ENCODE peak calls at places on chromosomes 7 and 10, in five cellular contexts. One of them, this sample, is unnamed.

GRCh38 chr7:10708447-10708846 is 265.2 kb upstream of the PHF14 start:
- DNase-seq in GM23248: no peak
- DNase-seq in AG04450: no peak
- DNase-seq in HCT116: peak; percentile 28
- DNase-seq in PC-3: peak; percentile 11
- DNase-seq in this sample: no peak

GRCh38 chr10:986881-987634 is 1.2 kb upstream of the GTPBP4 start:
- DNase-seq in GM23248: peak; percentile 81
- DNase-seq in AG04450: peak; percentile 55
- DNase-seq in HCT116: no peak
- DNase-seq in PC-3: peak; percentile 42
- DNase-seq in this sample: no peak

GRCh38 chr10:64379898-64380297 is 858.7 kb downstream of the REEP3 start:
- DNase-seq in GM23248: no peak
- DNase-seq in AG04450: no peak
- DNase-seq in HCT116: peak; percentile 12
- DNase-seq in PC-3: peak; percentile 75
- DNase-seq in this sample: no peak

GRCh38 chr10:59675812-59676211 is 33.8 kb downstream of the SLC16A9 start:
- DNase-seq in GM23248: peak; percentile 24
- DNase-seq in AG04450: no peak
- DNase-seq in HCT116: no peak
- DNase-seq in PC-3: peak; percentile 30
- DNase-seq in this sample: no peak

GRCh38 chr7:135777626-135778398 is 29.2 kb upstream of the FAM180A start:
- DNase-seq in GM23248: no peak
- DNase-seq in AG04450: no peak
- DNase-seq in HCT116: no peak
- DNase-seq in PC-3: peak; percentile 16
- DNase-seq in this sample: no peak

GRCh38 chr7:127938588-127938987 is 92.6 kb downstream of the LRRC4 start:
- DNase-seq in GM23248: peak; percentile 93
- DNase-seq in AG04450: peak; percentile 57
- DNase-seq in HCT116: no peak
- DNase-seq in PC-3: peak; percentile 47
- DNase-seq in this sample: peak; percentile 9

GRCh38 chr10:90062786-90063185 is 361.4 kb downstream of the KIF20B start:
- DNase-seq in GM23248: no peak
- DNase-seq in AG04450: no peak
- DNase-seq in HCT116: no peak
- DNase-seq in PC-3: no peak
- DNase-seq in this sample: peak; percentile 18

GRCh38 chr10:68303849-68304412 is 27.9 kb upstream of the HNRNPH3 start:
- DNase-seq in GM23248: no peak
- DNase-seq in AG04450: no peak
- DNase-seq in HCT116: no peak
- DNase-seq in PC-3: no peak
- DNase-seq in this sample: no peak

GRCh38 chr10:29860159-29860558 is 199.2 kb downstream of the JCAD start:
- DNase-seq in GM23248: peak; percentile 78
- DNase-seq in AG04450: no peak
- DNase-seq in HCT116: no peak
- DNase-seq in PC-3: no peak
- DNase-seq in this sample: peak; percentile 57

GRCh38 chr7:13198741-13199140 is 511.3 kb downstream of the ARL4A start:
- DNase-seq in GM23248: peak; percentile 36
- DNase-seq in AG04450: no peak
- DNase-seq in HCT116: no peak
- DNase-seq in PC-3: peak; percentile 62
- DNase-seq in this sample: no peak

GRCh38 chr7:142328551-142328950 is 70.7 kb upstream of the PRSS58 start:
- DNase-seq in GM23248: no peak
- DNase-seq in AG04450: no peak
- DNase-seq in HCT116: no peak
- DNase-seq in PC-3: no peak
- DNase-seq in this sample: no peak
- H3K9me3 ChIP-seq in GM23248: no peaks in the 10 kb centered on the region
- H3K9me3 ChIP-seq in AG04450: peaks cover 14% of the 10 kb centered on the region
- H3K9me3 ChIP-seq in HCT116: no peaks in the 10 kb centered on the region
- H3K9me3 ChIP-seq in PC-3: no peaks in the 10 kb centered on the region
- H3K9me3 ChIP-seq in this sample: no peaks in the 10 kb centered on the region

GRCh38 chr10:71292624-71293445 is 26.2 kb upstream of the SLC29A3 start:
- DNase-seq in GM23248: no peak
- DNase-seq in AG04450: no peak
- DNase-seq in HCT116: no peak
- DNase-seq in PC-3: no peak
- DNase-seq in this sample: no peak

GRCh38 chr10:71294856-71295255 is 24.2 kb upstream of the SLC29A3 start:
- DNase-seq in GM23248: no peak
- DNase-seq in AG04450: no peak
- DNase-seq in HCT116: no peak
- DNase-seq in PC-3: no peak
- DNase-seq in this sample: no peak

GRCh38 chr10:71295641-71296040 is 23.4 kb upstream of the SLC29A3 start:
- DNase-seq in GM23248: no peak
- DNase-seq in AG04450: no peak
- DNase-seq in HCT116: no peak
- DNase-seq in PC-3: no peak
- DNase-seq in this sample: no peak

GRCh38 chr10:71293446-71294090 is 25.5 kb upstream of the SLC29A3 start:
- DNase-seq in GM23248: no peak
- DNase-seq in AG04450: no peak
- DNase-seq in HCT116: no peak
- DNase-seq in PC-3: no peak
- DNase-seq in this sample: no peak

GRCh38 chr10:71294091-71294561 is 24.9 kb upstream of the SLC29A3 start:
- DNase-seq in GM23248: no peak
- DNase-seq in AG04450: no peak
- DNase-seq in HCT116: no peak
- DNase-seq in PC-3: no peak
- DNase-seq in this sample: no peak
- H3K27me3 ChIP-seq in GM23248: no peaks in the 10 kb centered on the region
- H3K27me3 ChIP-seq in AG04450: no peaks in the 10 kb centered on the region
- H3K27me3 ChIP-seq in HCT116: no peaks in the 10 kb centered on the region
- H3K27me3 ChIP-seq in PC-3: no peaks in the 10 kb centered on the region
- H3K27me3 ChIP-seq in this sample: no peaks in the 10 kb centered on the region

GRCh38 chr7:73646785-73647724 is 20.6 kb upstream of the VPS37D start:
- DNase-seq in GM23248: no peak
- DNase-seq in AG04450: no peak
- DNase-seq in HCT116: no peak
- DNase-seq in PC-3: no peak
- DNase-seq in this sample: no peak
- H3K4me3 ChIP-seq in GM23248: no peak overlapping the region
- H3K4me3 ChIP-seq in AG04450: no peak overlapping the region
- H3K4me3 ChIP-seq in HCT116: peak overlapping the region; percentile 64
- H3K4me3 ChIP-seq in PC-3: no peak overlapping the region
- H3K4me3 ChIP-seq in this sample: no peak overlapping the region

GRCh38 chr7:684416-684815 is 42.1 kb upstream of the DNAAF5 start:
- DNase-seq in GM23248: no peak
- DNase-seq in AG04450: no peak
- DNase-seq in HCT116: no peak
- DNase-seq in PC-3: no peak
- DNase-seq in this sample: no peak
- H3K9me3 ChIP-seq in GM23248: no peaks in the 10 kb centered on the region
- H3K9me3 ChIP-seq in AG04450: peaks cover 47% of the 10 kb centered on the region
- H3K9me3 ChIP-seq in HCT116: peaks cover 22% of the 10 kb centered on the region
- H3K9me3 ChIP-seq in PC-3: peaks cover 6% of the 10 kb centered on the region
- H3K9me3 ChIP-seq in this sample: peaks cover 17% of the 10 kb centered on the region

DNA sequence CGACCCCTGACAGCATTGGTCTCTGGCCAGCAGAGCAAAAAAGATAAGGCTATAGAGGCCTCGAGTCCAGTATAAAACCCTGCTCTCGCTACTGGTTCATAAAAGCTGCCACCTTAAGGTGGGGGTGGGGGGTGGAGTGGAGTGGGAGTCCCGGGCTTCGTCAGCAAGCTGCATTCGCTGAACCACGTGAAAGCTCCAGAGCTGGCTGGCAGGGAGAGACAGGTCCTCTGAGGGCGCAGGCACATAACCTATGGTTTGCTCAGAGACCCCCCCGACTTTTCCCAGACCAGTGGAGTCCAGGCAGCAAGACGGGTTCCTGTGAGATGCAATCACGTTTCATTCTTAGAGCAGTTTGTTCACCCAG is 1.4 kb downstream of the KAZALD1 start:
- DNase-seq in GM23248: peak; percentile 24
- DNase-seq in AG04450: no peak
- DNase-seq in HCT116: no peak
- DNase-seq in PC-3: no peak
- DNase-seq in this sample: no peak
- H3K27me3 ChIP-seq in GM23248: no peaks in the 10 kb centered on the region
- H3K27me3 ChIP-seq in AG04450: no peaks in the 10 kb centered on the region
- H3K27me3 ChIP-seq in HCT116: no peaks in the 10 kb centered on the region
- H3K27me3 ChIP-seq in PC-3: no peaks in the 10 kb centered on the region
- H3K27me3 ChIP-seq in this sample: no peaks in the 10 kb centered on the region

GRCh38 chr10:4034907-4035581 is 250.0 kb upstream of the KLF6 start:
- DNase-seq in GM23248: peak; percentile 69
- DNase-seq in AG04450: no peak
- DNase-seq in HCT116: no peak
- DNase-seq in PC-3: no peak
- DNase-seq in this sample: peak; percentile 26
- H3K4me3 ChIP-seq in GM23248: peak overlapping the region; percentile 67
- H3K4me3 ChIP-seq in AG04450: peak overlapping the region; percentile 7
- H3K4me3 ChIP-seq in HCT116: no peak overlapping the region
- H3K4me3 ChIP-seq in PC-3: no peak overlapping the region
- H3K4me3 ChIP-seq in this sample: peak overlapping the region; percentile 17